ENCODE peak calls at places on chromosomes 12 and 14, in ten cellular contexts. One of them, this sample, is unnamed.

GRCh38 chr12:98893601-98894411 is 248.7 kb downstream of the APAF1 start:
- DNase-seq in tibial artery: no peak
- DNase-seq in GM12865: no peak
- DNase-seq in OCI-LY7: no peak
- DNase-seq in keratinocyte: no peak
- DNase-seq in neural progenitor cell: peak; percentile 52
- DNase-seq in nephron progenitor cell: peak; percentile 12
- DNase-seq in epithelial cell of proximal tubule: no peak
- DNase-seq in activated CD8-positive, alpha-beta T cell treated with anti-CD3 and anti-CD28 coated beads for 36 hours: no peak
- DNase-seq in GM20000: no peak
- DNase-seq in this sample: no peak

GRCh38 chr12:90938451-90938850 is 16.5 kb downstream of the CCER1 start:
- DNase-seq in keratinocyte: no peak
- DNase-seq in neural progenitor cell: no peak
- DNase-seq in tibial artery: no peak
- DNase-seq in epithelial cell of proximal tubule: peak; percentile 86
- DNase-seq in GM12865: no peak
- DNase-seq in nephron progenitor cell: no peak
- DNase-seq in GM20000: no peak
- DNase-seq in OCI-LY7: no peak
- DNase-seq in activated CD8-positive, alpha-beta T cell treated with anti-CD3 and anti-CD28 coated beads for 36 hours: no peak
- DNase-seq in this sample: no peak

GRCh38 chr12:63294327-63294632 is 143.3 kb upstream of the AVPR1A start:
- DNase-seq in keratinocyte: no peak
- DNase-seq in OCI-LY7: no peak
- DNase-seq in GM20000: no peak
- DNase-seq in tibial artery: no peak
- DNase-seq in activated CD8-positive, alpha-beta T cell treated with anti-CD3 and anti-CD28 coated beads for 36 hours: no peak
- DNase-seq in GM12865: no peak
- DNase-seq in nephron progenitor cell: no peak
- DNase-seq in neural progenitor cell: no peak
- DNase-seq in epithelial cell of proximal tubule: peak; percentile 96
- DNase-seq in this sample: no peak

GRCh38 chr12:121120323-121120722 is 12.4 kb upstream of the P2RX7 start:
- DNase-seq in activated CD8-positive, alpha-beta T cell treated with anti-CD3 and anti-CD28 coated beads for 36 hours: no peak
- DNase-seq in nephron progenitor cell: no peak
- DNase-seq in GM12865: no peak
- DNase-seq in OCI-LY7: no peak
- DNase-seq in tibial artery: no peak
- DNase-seq in GM20000: no peak
- DNase-seq in keratinocyte: no peak
- DNase-seq in epithelial cell of proximal tubule: no peak
- DNase-seq in neural progenitor cell: no peak
- DNase-seq in this sample: no peak

GRCh38 chr12:14714437-14714836 is 18.0 kb upstream of the GUCY2C start:
- DNase-seq in epithelial cell of proximal tubule: no peak
- DNase-seq in GM20000: no peak
- DNase-seq in nephron progenitor cell: no peak
- DNase-seq in tibial artery: no peak
- DNase-seq in keratinocyte: no peak
- DNase-seq in activated CD8-positive, alpha-beta T cell treated with anti-CD3 and anti-CD28 coated beads for 36 hours: no peak
- DNase-seq in OCI-LY7: no peak
- DNase-seq in GM12865: no peak
- DNase-seq in neural progenitor cell: no peak
- DNase-seq in this sample: no peak

GRCh38 chr14:39398382-39398781 is 33.9 kb downstream of the FBXO33 start:
- DNase-seq in GM12865: no peak
- DNase-seq in neural progenitor cell: no peak
- DNase-seq in epithelial cell of proximal tubule: no peak
- DNase-seq in nephron progenitor cell: no peak
- DNase-seq in tibial artery: no peak
- DNase-seq in OCI-LY7: no peak
- DNase-seq in activated CD8-positive, alpha-beta T cell treated with anti-CD3 and anti-CD28 coated beads for 36 hours: no peak
- DNase-seq in GM20000: no peak
- DNase-seq in keratinocyte: no peak
- DNase-seq in this sample: no peak

GRCh38 chr12:40552868-40553267 is 139.4 kb upstream of the CNTN1 start:
- DNase-seq in GM12865: no peak
- DNase-seq in OCI-LY7: no peak
- DNase-seq in nephron progenitor cell: no peak
- DNase-seq in neural progenitor cell: no peak
- DNase-seq in epithelial cell of proximal tubule: no peak
- DNase-seq in tibial artery: no peak
- DNase-seq in activated CD8-positive, alpha-beta T cell treated with anti-CD3 and anti-CD28 coated beads for 36 hours: no peak
- DNase-seq in keratinocyte: peak; percentile 7
- DNase-seq in GM20000: no peak
- DNase-seq in this sample: no peak

GRCh38 chr14:53882684-53883083 is 73.9 kb downstream of the BMP4 start:
- DNase-seq in GM20000: peak; percentile 30
- DNase-seq in keratinocyte: no peak
- DNase-seq in neural progenitor cell: no peak
- DNase-seq in nephron progenitor cell: no peak
- DNase-seq in OCI-LY7: no peak
- DNase-seq in epithelial cell of proximal tubule: no peak
- DNase-seq in GM12865: peak; percentile 82
- DNase-seq in tibial artery: no peak
- DNase-seq in activated CD8-positive, alpha-beta T cell treated with anti-CD3 and anti-CD28 coated beads for 36 hours: no peak
- DNase-seq in this sample: no peak

GRCh38 chr12:54404061-54405004 is 14.7 kb downstream of the ITGA5 start:
- DNase-seq in neural progenitor cell: peak; percentile 84
- DNase-seq in nephron progenitor cell: peak; percentile 81
- DNase-seq in epithelial cell of proximal tubule: no peak
- DNase-seq in OCI-LY7: peak; percentile 73
- DNase-seq in GM20000: no peak
- DNase-seq in GM12865: peak; percentile 70
- DNase-seq in keratinocyte: no peak
- DNase-seq in tibial artery: peak; percentile 75
- DNase-seq in activated CD8-positive, alpha-beta T cell treated with anti-CD3 and anti-CD28 coated beads for 36 hours: peak; percentile 82
- DNase-seq in this sample: peak; percentile 65

GRCh38 chr14:61171687-61172086 is 109.5 kb downstream of the TMEM30B start:
- DNase-seq in GM20000: no peak
- DNase-seq in neural progenitor cell: no peak
- DNase-seq in tibial artery: no peak
- DNase-seq in OCI-LY7: no peak
- DNase-seq in GM12865: no peak
- DNase-seq in activated CD8-positive, alpha-beta T cell treated with anti-CD3 and anti-CD28 coated beads for 36 hours: no peak
- DNase-seq in epithelial cell of proximal tubule: no peak
- DNase-seq in nephron progenitor cell: no peak
- DNase-seq in keratinocyte: no peak
- DNase-seq in this sample: no peak

GRCh38 chr14:93538411-93538810 is 107.7 kb downstream of the UNC79 start:
- DNase-seq in activated CD8-positive, alpha-beta T cell treated with anti-CD3 and anti-CD28 coated beads for 36 hours: no peak
- DNase-seq in epithelial cell of proximal tubule: no peak
- DNase-seq in neural progenitor cell: peak; percentile 21
- DNase-seq in tibial artery: no peak
- DNase-seq in GM12865: peak; percentile 59
- DNase-seq in GM20000: no peak
- DNase-seq in keratinocyte: no peak
- DNase-seq in OCI-LY7: peak; percentile 14
- DNase-seq in nephron progenitor cell: peak; percentile 24
- DNase-seq in this sample: no peak

GRCh38 chr12:76432733-76433132 is 84.5 kb upstream of the BBS10 start:
- DNase-seq in OCI-LY7: no peak
- DNase-seq in keratinocyte: no peak
- DNase-seq in nephron progenitor cell: no peak
- DNase-seq in tibial artery: no peak
- DNase-seq in neural progenitor cell: no peak
- DNase-seq in GM20000: no peak
- DNase-seq in activated CD8-positive, alpha-beta T cell treated with anti-CD3 and anti-CD28 coated beads for 36 hours: no peak
- DNase-seq in GM12865: no peak
- DNase-seq in epithelial cell of proximal tubule: no peak
- DNase-seq in this sample: no peak

GRCh38 chr12:27119797-27120196 is 37.4 kb upstream of the C12orf71 start:
- DNase-seq in GM20000: no peak
- DNase-seq in keratinocyte: no peak
- DNase-seq in GM12865: no peak
- DNase-seq in nephron progenitor cell: no peak
- DNase-seq in tibial artery: no peak
- DNase-seq in OCI-LY7: no peak
- DNase-seq in epithelial cell of proximal tubule: no peak
- DNase-seq in activated CD8-positive, alpha-beta T cell treated with anti-CD3 and anti-CD28 coated beads for 36 hours: no peak
- DNase-seq in neural progenitor cell: peak; percentile 50
- DNase-seq in this sample: peak; percentile 33

GRCh38 chr14:34199585-34199984 is 248.7 kb upstream of the EGLN3 start:
- DNase-seq in OCI-LY7: no peak
- DNase-seq in GM12865: no peak
- DNase-seq in activated CD8-positive, alpha-beta T cell treated with anti-CD3 and anti-CD28 coated beads for 36 hours: peak; percentile 18
- DNase-seq in GM20000: no peak
- DNase-seq in keratinocyte: no peak
- DNase-seq in tibial artery: no peak
- DNase-seq in neural progenitor cell: no peak
- DNase-seq in epithelial cell of proximal tubule: no peak
- DNase-seq in nephron progenitor cell: no peak
- DNase-seq in this sample: no peak

GRCh38 chr14:75141967-75142366 is 15.1 kb upstream of the NEK9 start:
- DNase-seq in nephron progenitor cell: no peak
- DNase-seq in epithelial cell of proximal tubule: no peak
- DNase-seq in GM20000: no peak
- DNase-seq in activated CD8-positive, alpha-beta T cell treated with anti-CD3 and anti-CD28 coated beads for 36 hours: peak; percentile 33
- DNase-seq in GM12865: peak; percentile 37
- DNase-seq in neural progenitor cell: peak; percentile 24
- DNase-seq in keratinocyte: no peak
- DNase-seq in OCI-LY7: peak; percentile 34
- DNase-seq in tibial artery: no peak
- DNase-seq in this sample: no peak
- TF ChIP-seq CTCF in nephron progenitor cell: peak; percentile 35
- TF ChIP-seq CTCF in epithelial cell of proximal tubule: peak; percentile 67
- TF ChIP-seq CTCF in GM20000: peak; percentile 9
- TF ChIP-seq CTCF in activated CD8-positive, alpha-beta T cell treated with anti-CD3 and anti-CD28 coated beads for 36 hours: peak; percentile 54
- TF ChIP-seq CTCF in GM12865: peak; percentile 39
- TF ChIP-seq CTCF in neural progenitor cell: peak; percentile 53
- TF ChIP-seq CTCF in keratinocyte: peak; percentile 45
- TF ChIP-seq CTCF in OCI-LY7: peak; percentile 78
- TF ChIP-seq CTCF in tibial artery: peak; percentile 24
- TF ChIP-seq CTCF in this sample: no peak

GRCh38 chr12:133080619-133081407 is at the start of gene ZNF140:
- DNase-seq in epithelial cell of proximal tubule: peak; percentile 80
- DNase-seq in GM20000: peak; percentile 87
- DNase-seq in neural progenitor cell: peak; percentile 99
- DNase-seq in nephron progenitor cell: peak; percentile 95
- DNase-seq in GM12865: peak; percentile 98
- DNase-seq in OCI-LY7: peak; percentile 98
- DNase-seq in keratinocyte: peak; percentile 77
- DNase-seq in tibial artery: peak; percentile 95
- DNase-seq in activated CD8-positive, alpha-beta T cell treated with anti-CD3 and anti-CD28 coated beads for 36 hours: peak; percentile 98
- DNase-seq in this sample: peak; percentile 96

GRCh38 chr12:133081408-133081806 is 684 bp downstream of the ZNF140 start:
- DNase-seq in activated CD8-positive, alpha-beta T cell treated with anti-CD3 and anti-CD28 coated beads for 36 hours: peak; percentile 22
- DNase-seq in nephron progenitor cell: no peak
- DNase-seq in epithelial cell of proximal tubule: no peak
- DNase-seq in neural progenitor cell: no peak
- DNase-seq in keratinocyte: no peak
- DNase-seq in tibial artery: peak; percentile 18
- DNase-seq in GM12865: peak; percentile 19
- DNase-seq in OCI-LY7: peak; percentile 23
- DNase-seq in GM20000: no peak
- DNase-seq in this sample: peak; percentile 19

GRCh38 chr12:133083345-133083744 is 2.6 kb downstream of the ZNF140 start:
- DNase-seq in GM12865: no peak
- DNase-seq in neural progenitor cell: no peak
- DNase-seq in GM20000: no peak
- DNase-seq in nephron progenitor cell: no peak
- DNase-seq in keratinocyte: no peak
- DNase-seq in tibial artery: no peak
- DNase-seq in epithelial cell of proximal tubule: no peak
- DNase-seq in OCI-LY7: no peak
- DNase-seq in activated CD8-positive, alpha-beta T cell treated with anti-CD3 and anti-CD28 coated beads for 36 hours: no peak
- DNase-seq in this sample: no peak

GRCh38 chr12:133080051-133080618 is 588 bp upstream of the ZNF140 start:
- DNase-seq in keratinocyte: peak; percentile 93
- DNase-seq in activated CD8-positive, alpha-beta T cell treated with anti-CD3 and anti-CD28 coated beads for 36 hours: peak; percentile 98
- DNase-seq in tibial artery: peak; percentile 98
- DNase-seq in epithelial cell of proximal tubule: peak; percentile 94
- DNase-seq in neural progenitor cell: peak; percentile 99
- DNase-seq in GM12865: peak; percentile 99
- DNase-seq in nephron progenitor cell: peak; percentile 93
- DNase-seq in GM20000: peak; percentile 84
- DNase-seq in OCI-LY7: peak; percentile 99
- DNase-seq in this sample: peak; percentile 91
- TF ChIP-seq CTCF in keratinocyte: peak; percentile 12
- TF ChIP-seq CTCF in activated CD8-positive, alpha-beta T cell treated with anti-CD3 and anti-CD28 coated beads for 36 hours: no peak
- TF ChIP-seq CTCF in tibial artery: no peak
- TF ChIP-seq CTCF in epithelial cell of proximal tubule: no peak
- TF ChIP-seq CTCF in neural progenitor cell: no peak
- TF ChIP-seq CTCF in GM12865: peak; percentile 12
- TF ChIP-seq CTCF in nephron progenitor cell: no peak
- TF ChIP-seq CTCF in GM20000: no peak
- TF ChIP-seq CTCF in OCI-LY7: no peak
- TF ChIP-seq CTCF in this sample: no peak

DNA sequence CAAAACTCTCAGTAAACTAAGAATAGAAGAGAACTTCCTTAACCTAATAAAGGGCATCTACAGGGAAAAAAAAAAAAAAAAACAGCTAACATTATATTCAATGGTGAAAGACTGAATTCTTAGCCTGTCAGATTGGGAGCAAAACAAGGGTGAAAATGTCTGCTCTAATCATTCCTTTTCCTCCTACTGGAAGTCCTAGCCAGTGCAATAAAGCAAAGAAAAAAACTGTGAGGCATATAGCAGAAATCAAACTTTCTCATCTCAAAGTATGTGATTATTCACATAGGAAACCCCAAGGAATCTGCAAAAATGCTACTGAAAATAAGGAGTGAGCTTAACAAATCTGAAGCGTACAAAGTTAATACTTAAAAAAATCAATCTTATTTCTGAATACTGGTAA is 170.7 kb downstream of the NUAK1 start:
- DNase-seq in nephron progenitor cell: no peak
- DNase-seq in neural progenitor cell: no peak
- DNase-seq in tibial artery: no peak
- DNase-seq in epithelial cell of proximal tubule: no peak
- DNase-seq in OCI-LY7: no peak
- DNase-seq in keratinocyte: no peak
- DNase-seq in GM20000: no peak
- DNase-seq in GM12865: no peak
- DNase-seq in activated CD8-positive, alpha-beta T cell treated with anti-CD3 and anti-CD28 coated beads for 36 hours: no peak
- DNase-seq in this sample: no peak
- TF ChIP-seq CTCF in nephron progenitor cell: no peak
- TF ChIP-seq CTCF in neural progenitor cell: no peak
- TF ChIP-seq CTCF in tibial artery: no peak
- TF ChIP-seq CTCF in epithelial cell of proximal tubule: no peak
- TF ChIP-seq CTCF in OCI-LY7: no peak
- TF ChIP-seq CTCF in keratinocyte: no peak
- TF ChIP-seq CTCF in GM20000: no peak
- TF ChIP-seq CTCF in GM12865: no peak
- TF ChIP-seq CTCF in activated CD8-positive, alpha-beta T cell treated with anti-CD3 and anti-CD28 coated beads for 36 hours: no peak
- TF ChIP-seq CTCF in this sample: no peak

GRCh38 chr14:50340945-50341344 is 28.8 kb downstream of the DMAC2L start:
- DNase-seq in neural progenitor cell: peak; percentile 47
- DNase-seq in activated CD8-positive, alpha-beta T cell treated with anti-CD3 and anti-CD28 coated beads for 36 hours: peak; percentile 18
- DNase-seq in epithelial cell of proximal tubule: no peak
- DNase-seq in OCI-LY7: peak; percentile 14
- DNase-seq in tibial artery: no peak
- DNase-seq in GM20000: no peak
- DNase-seq in keratinocyte: no peak
- DNase-seq in GM12865: peak; percentile 10
- DNase-seq in nephron progenitor cell: peak; percentile 15
- DNase-seq in this sample: no peak
- TF ChIP-seq CTCF in neural progenitor cell: peak; percentile 45
- TF ChIP-seq CTCF in activated CD8-positive, alpha-beta T cell treated with anti-CD3 and anti-CD28 coated beads for 36 hours: no peak
- TF ChIP-seq CTCF in epithelial cell of proximal tubule: peak; percentile 40
- TF ChIP-seq CTCF in OCI-LY7: peak; percentile 68
- TF ChIP-seq CTCF in tibial artery: no peak
- TF ChIP-seq CTCF in GM20000: no peak
- TF ChIP-seq CTCF in keratinocyte: peak; percentile 23
- TF ChIP-seq CTCF in GM12865: peak; percentile 15
- TF ChIP-seq CTCF in nephron progenitor cell: no peak
- TF ChIP-seq CTCF in this sample: no peak